ENCODE peak calls at places on chromosomes 7 and 10, in ten cellular contexts. P is psoas muscle; D is PC-9; X is lung; B is MM.1S; E is fibroblast of pulmonary artery; K is effector memory CD4-positive, alpha-beta T cell; A is endodermal cell; Y is NB4; M is HL-60. G is an unnamed sample.
A peak's percentile ranks its signal among the peaks of the same experiment; 100 is the strongest.

GRCh38 chr10:58179238-58179637 is 88.5 kb downstream of the IPMK start:
- DNase-seq in P (no peak), A (no peak), K (no peak), X (no peak), Y (no peak), B (no peak), E (peak; percentile 44), D (no peak), M (no peak), G (no peak)

GRCh38 chr10:114291076-114291475 is 52.0 kb downstream of the VWA2 start:
- DNase-seq in K (no peak), A (no peak), Y (no peak), M (no peak), X (no peak), P (no peak), D (no peak), B (no peak), E (no peak), G (no peak)

GRCh38 chr10:125003146-125003900 is 61.4 kb downstream of the ZRANB1 start:
- DNase-seq in X (no peak), M (no peak), A (peak; percentile 52), P (no peak), B (no peak), Y (no peak), E (no peak), D (no peak), K (no peak), G (peak; percentile 68)

GRCh38 chr10:32246685-32247084 is 100.3 kb downstream of the EPC1 start:
- DNase-seq in M (no peak), D (no peak), K (no peak), P (no peak), X (no peak), B (no peak), A (no peak), Y (no peak), E (no peak), G (no peak)

GRCh38 chr10:127259385-127259784 is 63.0 kb upstream of the INSYN2A start:
- DNase-seq in P (no peak), M (no peak), D (no peak), E (no peak), Y (no peak), B (no peak), A (no peak), K (no peak), X (no peak), G (no peak)

GRCh38 chr7:25564980-25565379 is 336.7 kb upstream of the NPVF start:
- DNase-seq in A (no peak), B (no peak), M (no peak), K (no peak), X (no peak), Y (no peak), D (no peak), P (no peak), E (no peak), G (no peak)

GRCh38 chr10:84296071-84296981 is 32.1 kb upstream of the CCSER2 start:
- DNase-seq in M (no peak), Y (no peak), P (no peak), K (no peak), X (no peak), A (peak; percentile 52), E (peak; percentile 79), B (no peak), D (no peak), G (peak; percentile 26)

GRCh38 chr7:91182819-91183405 is 81.3 kb upstream of the FZD1 start:
- DNase-seq in Y (no peak), D (no peak), P (no peak), A (no peak), X (no peak), B (no peak), K (no peak), E (peak; percentile 75), M (no peak), G (no peak)

GRCh38 chr10:1402821-1403507 is 334.4 kb downstream of the ADARB2 start:
- DNase-seq in K (no peak), B (no peak), E (no peak), D (no peak), M (no peak), P (no peak), X (no peak), A (peak; percentile 34), Y (no peak), G (peak; percentile 36)

GRCh38 chr7:2967705-2968104 is 76.0 kb downstream of the CARD11 start:
- DNase-seq in X (no peak), M (no peak), P (no peak), B (no peak), D (no peak), Y (no peak), K (no peak), A (no peak), E (no peak), G (no peak)

GRCh38 chr7:115533785-115534184 is 496.8 kb downstream of the TFEC start:
- DNase-seq in M (no peak), A (no peak), B (no peak), Y (no peak), D (no peak), E (no peak), P (no peak), X (no peak), K (no peak), G (no peak)

GRCh38 chr7:45294559-45294958 is 137.0 kb downstream of the RAMP3 start:
- DNase-seq in A (no peak), K (no peak), X (no peak), E (no peak), P (no peak), Y (no peak), M (no peak), D (no peak), B (no peak), G (no peak)

GRCh38 chr10:103193107-103193819 is at the start of gene NT5C2:
- DNase-seq in A (peak; percentile 91), M (no peak), B (peak; percentile 78), K (peak; percentile 58), E (peak; percentile 74), P (peak; percentile 87), Y (peak; percentile 89), X (peak; percentile 83), D (peak; percentile 60), G (peak; percentile 94)

GRCh38 chr10:92238586-92239098 is 52.2 kb downstream of the CPEB3 start:
- DNase-seq in X (peak; percentile 72), B (no peak), P (peak; percentile 75), K (no peak), D (peak; percentile 66), A (peak; percentile 46), M (peak; percentile 20), E (peak; percentile 64), Y (peak; percentile 57), G (peak; percentile 30)

GRCh38 chr10:34615770-34616169 is 199.3 kb downstream of the PARD3 start:
- DNase-seq in X (no peak), A (no peak), M (no peak), B (no peak), K (no peak), D (no peak), Y (no peak), E (no peak), P (no peak), G (no peak)

GRCh38 chr10:17564911-17565310 is 52.3 kb downstream of the HACD1 start:
- DNase-seq in Y (no peak), X (no peak), A (no peak), B (no peak), D (no peak), E (no peak), K (no peak), P (no peak), M (no peak), G (no peak)

DNA sequence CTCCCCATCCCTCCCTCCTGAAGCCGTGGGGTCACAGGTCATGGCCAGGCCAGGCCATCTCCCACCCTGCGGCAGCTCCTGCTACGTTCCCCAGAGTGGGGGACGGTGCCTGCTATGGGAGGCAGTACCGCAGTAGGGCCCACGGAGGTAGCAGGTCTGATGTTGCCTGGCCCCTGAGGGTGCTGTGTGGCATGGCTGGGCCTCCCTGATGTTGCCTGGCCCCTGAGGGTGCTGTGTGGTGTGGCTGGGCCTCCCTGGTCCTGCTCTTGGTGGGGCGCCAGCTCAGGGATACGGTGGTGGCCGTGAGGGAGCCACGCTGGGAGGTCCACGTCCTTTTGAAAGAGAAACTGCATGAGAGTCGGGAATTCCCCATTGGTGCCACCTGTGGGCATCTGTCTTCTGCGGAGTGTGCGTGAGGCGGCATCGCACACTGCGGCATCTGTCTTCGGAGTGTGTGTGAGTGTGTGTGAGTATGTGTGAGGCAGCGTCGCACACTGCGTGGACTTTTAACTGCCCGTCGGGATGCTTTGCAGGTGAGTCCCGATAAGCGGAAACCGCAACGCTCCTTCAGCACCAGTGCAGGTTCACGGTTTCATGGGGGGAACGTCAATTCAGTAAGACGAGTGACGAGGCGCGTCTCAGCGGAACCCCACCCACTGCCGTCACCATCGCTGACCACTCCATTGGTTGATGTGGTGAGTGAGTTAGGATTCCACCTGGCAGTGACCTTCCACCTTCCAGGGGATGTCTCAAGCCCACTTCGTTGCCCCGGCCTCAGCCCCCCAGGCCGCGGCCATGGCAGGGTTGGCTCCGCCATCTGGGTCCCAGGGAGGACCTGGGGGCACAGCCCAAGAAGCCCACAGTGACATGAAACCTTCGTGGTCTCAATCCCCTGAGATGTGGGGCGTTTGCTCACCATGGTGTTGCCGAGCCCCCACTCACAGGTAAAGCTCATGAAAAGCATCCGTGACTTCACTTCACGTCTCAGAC is 51.2 kb upstream of the CFAP46 start:
- DNase-seq in E (no peak), P (peak; percentile 7), A (no peak), B (no peak), K (no peak), D (no peak), Y (no peak), M (no peak), X (no peak), G (no peak)
- H3K4me3 ChIP-seq in E (peak overlapping the region; percentile 44), P (peak overlapping the region; percentile 36), A (no peak overlapping the region), B (no peak overlapping the region), K (no peak overlapping the region), D (no peak overlapping the region), Y (no peak overlapping the region), M (no peak overlapping the region), X (no peak overlapping the region), G (no peak overlapping the region)

GRCh38 chr10:44310762-44311562 is 73.9 kb downstream of the CXCL12 start:
- DNase-seq in K (peak; percentile 22), P (peak; percentile 90), X (peak; percentile 76), D (peak; percentile 20), A (peak; percentile 97), B (peak; percentile 61), E (peak; percentile 83), Y (peak; percentile 81), M (peak; percentile 16), G (peak; percentile 93)
- H3K4me3 ChIP-seq in K (peak overlapping the region; percentile 51), P (peak overlapping the region; percentile 60), X (no peak overlapping the region), D (no peak overlapping the region), A (no peak overlapping the region), B (peak overlapping the region; percentile 36), E (no peak overlapping the region), Y (no peak overlapping the region), M (no peak overlapping the region), G (peak overlapping the region; percentile 47)

DNA sequence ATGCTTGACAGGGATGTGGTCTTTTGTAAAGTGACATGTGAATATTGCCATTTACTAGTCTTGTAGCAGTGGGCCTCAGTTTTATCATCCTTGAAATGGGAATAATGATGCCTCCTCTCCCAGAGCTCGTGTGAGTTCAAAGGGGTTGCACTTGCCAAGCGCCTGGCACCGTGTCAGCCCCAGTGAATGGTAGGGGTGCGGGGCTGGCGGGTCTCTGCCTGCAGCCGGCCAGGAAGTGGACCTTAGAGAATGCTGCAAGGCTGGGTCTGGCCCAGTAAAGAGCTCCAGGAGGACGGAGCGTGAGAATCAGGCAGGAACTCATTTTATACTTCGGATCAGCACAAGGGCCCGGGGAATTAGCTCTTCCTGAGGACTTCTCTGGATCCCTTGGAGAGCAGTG is 524.4 kb upstream of the FOXK1 start:
- DNase-seq in A (no peak), X (no peak), D (no peak), B (no peak), K (no peak), Y (no peak), M (no peak), P (no peak), E (no peak), G (peak; percentile 41)
- H3K4me3 ChIP-seq in A (no peak overlapping the region), X (no peak overlapping the region), D (no peak overlapping the region), B (no peak overlapping the region), K (no peak overlapping the region), Y (no peak overlapping the region), M (no peak overlapping the region), P (no peak overlapping the region), E (no peak overlapping the region), G (no peak overlapping the region)

GRCh38 chr7:13017325-13017853 is 330.0 kb downstream of the ARL4A start:
- DNase-seq in K (no peak), E (peak; percentile 55), X (no peak), P (no peak), B (no peak), M (no peak), D (peak; percentile 23), A (peak; percentile 77), Y (no peak), G (peak; percentile 21)
- H3K4me3 ChIP-seq in K (no peak overlapping the region), E (no peak overlapping the region), X (no peak overlapping the region), P (no peak overlapping the region), B (no peak overlapping the region), M (no peak overlapping the region), D (peak overlapping the region; percentile 19), A (peak overlapping the region; percentile 68), Y (no peak overlapping the region), G (no peak overlapping the region)